ENCODE peak calls at places on chromosomes 2 and 18, in nine cellular contexts. I is CD4-positive, alpha-beta T cell; L is MG63; M is GM12892; U is left cardiac atrium; X is stimulated activated CD4-positive, alpha-beta T cell treated with anti-CD3 and anti-CD28 coated beads, TNF-alpha, amount 100 ng/mL, for 1 hour; F is amniotic stem cell; E is DND-41; D is hepatic stellate cell. G is an unnamed sample.

GRCh38 chr2:97889156-97889555 is 106.6 kb downstream of the TMEM131 start:
- DNase-seq in I (no peak), L (no peak), M (no peak), U (no peak), X (no peak), F (no peak), E (no peak), D (no peak), G (no peak)

GRCh38 chr2:58051445-58051844 is 4.8 kb downstream of the VRK2 start:
- DNase-seq in I (no peak), L (no peak), M (no peak), U (no peak), X (no peak), F (no peak), E (no peak), D (no peak), G (no peak)

GRCh38 chr2:157125685-157126084 is 131.8 kb upstream of the GALNT5 start:
- DNase-seq in I (no peak), L (no peak), M (no peak), U (no peak), X (no peak), F (no peak), E (no peak), D (no peak), G (no peak)

GRCh38 chr2:183606718-183607085 is 482.5 kb downstream of the NUP35 start:
- DNase-seq in I (no peak), L (no peak), M (no peak), U (no peak), X (no peak), F (no peak), E (no peak), D (no peak), G (no peak)

GRCh38 chr18:58726671-58727070 is 55.4 kb downstream of the MALT1 start:
- DNase-seq in I (no peak), L (no peak), M (no peak), U (no peak), X (no peak), F (no peak), E (no peak), D (no peak), G (no peak)

GRCh38 chr2:165056585-165056984 is 101.3 kb upstream of the SLC38A11 start:
- DNase-seq in I (no peak), L (peak; percentile 4), M (no peak), U (no peak), X (no peak), F (no peak), E (no peak), D (no peak), G (no peak)

GRCh38 chr2:36733215-36733614 is 36.7 kb downstream of the VIT start:
- DNase-seq in I (no peak), L (peak; percentile 22), M (no peak), U (no peak), X (no peak), F (no peak), E (no peak), D (no peak), G (no peak)

GRCh38 chr2:70947556-70948184 is 12.0 kb downstream of the ATP6V1B1 start:
- DNase-seq in I (no peak), L (peak; percentile 36), M (no peak), U (no peak), X (no peak), F (no peak), E (peak; percentile 53), D (peak; percentile 64), G (peak; percentile 65)

GRCh38 chr18:80147418-80148315 is 38.6 kb downstream of the ADNP2 start:
- DNase-seq in I (peak; percentile 65), L (peak; percentile 37), M (peak; percentile 60), U (peak; percentile 87), X (peak; percentile 53), F (peak; percentile 46), E (peak; percentile 73), D (peak; percentile 88), G (peak; percentile 49)

GRCh38 chr2:97702731-97703470 is 10.5 kb upstream of the ZAP70 start:
- DNase-seq in I (no peak), L (no peak), M (no peak), U (no peak), X (no peak), F (no peak), E (no peak), D (no peak), G (no peak)

GRCh38 chr2:110732422-110733413 is at the start of gene ACOXL:
- DNase-seq in I (no peak), L (no peak), M (peak; percentile 25), U (no peak), X (no peak), F (no peak), E (no peak), D (no peak), G (no peak)

GRCh38 chr2:204494681-204495080 is 50.6 kb upstream of the PARD3B start:
- DNase-seq in I (no peak), L (no peak), M (no peak), U (no peak), X (no peak), F (no peak), E (no peak), D (no peak), G (no peak)

GRCh38 chr2:133346654-133347053 is 221.6 kb downstream of the NCKAP5 start:
- DNase-seq in I (no peak), L (peak; percentile 43), M (no peak), U (no peak), X (no peak), F (no peak), E (no peak), D (peak; percentile 21), G (peak; percentile 4)

GRCh38 chr18:28767781-28768211 is 590.9 kb upstream of the CDH2 start:
- DNase-seq in I (no peak), L (no peak), M (no peak), U (no peak), X (no peak), F (peak; percentile 8), E (no peak), D (no peak), G (peak; percentile 62)

G was measured in retinal pigment epithelial cell.